ENCODE peak calls at places on chromosome 4, in seven cellular contexts. Q is right lobe of liver; C is CD8-positive, alpha-beta memory T cell; E is small intestine; P is fibroblast of lung; H is ovary; Z is heart left ventricle. A is an unnamed sample. For H3K4me1, the result is how much of the 10 kb centered on the place peaks cover.

GRCh38 chr4:12963291-12963690 is 520.8 kb downstream of the RAB28 start:
- DNase-seq in Q (no peak), C (no peak), E (no peak), P (no peak), H (no peak), Z (no peak), A (no peak)

GRCh38 chr4:5998333-5998936 is 19.8 kb downstream of the C4orf50 start:
- DNase-seq in Q (peak), C (peak), E (peak), P (peak), H (peak), Z (peak), A (peak)

GRCh38 chr4:98801259-98801725 is 127.6 kb downstream of the EIF4E start:
- DNase-seq in Q (no peak), C (no peak), E (peak), P (no peak), H (no peak), Z (no peak), A (no peak)

GRCh38 chr4:73944061-73944875 is 37.6 kb downstream of the PF4 start:
- DNase-seq in Q (peak), C (no peak), E (peak), P (peak), H (peak), Z (no peak), A (peak)

GRCh38 chr4:24607338-24607737 is 23.0 kb upstream of the DHX15 start:
- DNase-seq in Q (no peak), C (no peak), E (no peak), P (peak), H (no peak), Z (no peak), A (no peak)

GRCh38 chr4:84708406-84709135 is 125.6 kb downstream of the CDS1 start:
- DNase-seq in Q (no peak), C (no peak), E (no peak), P (no peak), H (no peak), Z (no peak), A (no peak)

GRCh38 chr4:138907174-138907573 is 108.4 kb upstream of the NOCT start:
- DNase-seq in Q (no peak), C (no peak), E (no peak), P (no peak), H (no peak), Z (no peak), A (no peak)

GRCh38 chr4:149690726-149691125 is 124.9 kb downstream of the IQCM start:
- DNase-seq in Q (no peak), C (no peak), E (no peak), P (no peak), H (no peak), Z (no peak), A (no peak)

GRCh38 chr4:99921174-99921573 is 25.2 kb downstream of the DNAJB14 start:
- DNase-seq in Q (no peak), C (no peak), E (no peak), P (no peak), H (no peak), Z (no peak), A (no peak)

GRCh38 chr4:92101609-92102231 is 202.0 kb upstream of the GRID2 start:
- DNase-seq in Q (no peak), C (no peak), E (no peak), P (peak), H (no peak), Z (no peak), A (no peak)

GRCh38 chr4:44368413-44369167 is 80.0 kb downstream of the KCTD8 start:
- DNase-seq in Q (no peak), C (no peak), E (no peak), P (no peak), H (no peak), Z (no peak), A (no peak)

GRCh38 chr4:177127658-177128057 is 182.0 kb upstream of the NEIL3 start:
- DNase-seq in Q (no peak), C (no peak), E (no peak), P (no peak), H (no peak), Z (no peak), A (no peak)

GRCh38 chr4:185730387-185730786 is 81.6 kb downstream of the SORBS2 start:
- DNase-seq in Q (no peak), C (no peak), E (no peak), P (peak), H (peak), Z (no peak), A (no peak)

GRCh38 chr4:118948545-118949144 is 60.0 kb downstream of the SYNPO2 start:
- DNase-seq in Q (no peak), C (no peak), E (no peak), P (no peak), H (no peak), Z (no peak), A (no peak)

GRCh38 chr4:180449395-180449956 is 1793.7 kb upstream of the TENM3 start:
- DNase-seq in Q (no peak), C (no peak), E (peak), P (peak), H (no peak), Z (no peak), A (no peak)

GRCh38 chr4:120724656-120725055 is 197.9 kb downstream of the PRDM5 start:
- DNase-seq in Q (no peak), C (no peak), E (no peak), P (no peak), H (no peak), Z (no peak), A (no peak)

GRCh38 chr4:146333187-146333894 is 119.0 kb downstream of the REELD1 start:
- DNase-seq in Q (no peak), C (no peak), E (peak), P (peak), H (no peak), Z (no peak), A (no peak)

GRCh38 chr4:172707622-172708021 is 461.0 kb upstream of the GALNT7 start:
- DNase-seq in Q (no peak), C (no peak), E (no peak), P (no peak), H (no peak), Z (no peak), A (no peak)

GRCh38 chr4:47713156-47713834 is 124.6 kb downstream of the CORIN start:
- DNase-seq in Q (no peak), C (no peak), E (no peak), P (no peak), H (no peak), Z (no peak), A (no peak)

GRCh38 chr4:73874386-73874785 is 5.2 kb downstream of the CXCL1 start:
- DNase-seq in Q (no peak), C (no peak), E (no peak), P (no peak), H (no peak), Z (no peak), A (no peak)

GRCh38 chr4:15469402-15470148 is at the start of gene CC2D2A:
- DNase-seq in Q (no peak), C (no peak), E (peak), P (peak), H (no peak), Z (no peak), A (peak)

GRCh38 chr4:8110071-8110986 is 48.3 kb downstream of the ABLIM2 start:
- DNase-seq in Q (no peak), C (no peak), E (no peak), P (no peak), H (no peak), Z (no peak), A (peak)

GRCh38 chr4:15314974-15315373 is 112.9 kb upstream of the C1QTNF7 start:
- DNase-seq in Q (no peak), C (no peak), E (no peak), P (no peak), H (no peak), Z (no peak), A (no peak)

GRCh38 chr4:2792711-2793577 is at the start of gene SH3BP2:
- DNase-seq in Q (peak), C (peak), E (peak), P (peak), H (peak), Z (peak), A (peak)

GRCh38 chr4:173288698-173289350 is 45.3 kb downstream of the HMGB2 start:
- DNase-seq in Q (no peak), C (no peak), E (peak), P (no peak), H (no peak), Z (no peak), A (no peak)

GRCh38 chr4:75046641-75047040 is 113.7 kb downstream of the PARM1 start:
- DNase-seq in Q (no peak), C (no peak), E (no peak), P (no peak), H (no peak), Z (no peak), A (no peak)

GRCh38 chr4:123121241-123121907 is 199.0 kb upstream of the NUDT6 start:
- DNase-seq in Q (no peak), C (no peak), E (no peak), P (peak), H (no peak), Z (no peak), A (no peak)

GRCh38 chr4:148240241-148240640 is 202.0 kb downstream of the NR3C2 start:
- DNase-seq in Q (no peak), C (no peak), E (no peak), P (no peak), H (no peak), Z (no peak), A (no peak)

GRCh38 chr4:127788517-127788916 is 6.4 kb downstream of the HSPA4L start:
- DNase-seq in Q (no peak), C (no peak), E (peak), P (no peak), H (no peak), Z (no peak), A (no peak)

DNA sequence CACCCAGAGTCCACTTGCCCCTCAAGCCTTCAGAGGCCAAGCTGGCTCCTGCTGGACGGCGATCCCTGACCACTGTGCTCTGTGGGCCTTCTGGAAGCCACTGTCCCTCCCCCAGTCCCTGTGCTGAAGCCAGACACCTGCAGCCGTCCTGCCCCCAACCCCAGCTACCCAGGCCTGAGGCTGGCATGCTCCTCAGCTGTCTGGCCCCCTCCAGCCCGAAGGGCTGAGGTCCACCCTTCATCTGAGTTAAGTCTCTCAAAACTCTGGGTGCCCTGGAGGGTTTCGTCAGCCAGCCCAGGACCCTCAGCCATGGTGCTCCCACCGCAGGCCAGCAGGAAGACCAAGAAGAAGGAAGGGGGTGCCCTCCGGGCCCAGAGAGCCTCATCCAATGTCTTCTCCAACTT is 4.0 kb downstream of the MYL5 start:
- DNase-seq in Q (no peak), C (no peak), E (no peak), P (no peak), H (no peak), Z (no peak), A (no peak)
- H3K4me1 ChIP-seq in Q (under half), C (under half), E (under half), P (under half), H (under half), Z (under half), A (under half)

GRCh38 chr4:184282895-184283654 is 65.4 kb upstream of the ENPP6 start:
- DNase-seq in Q (no peak), C (no peak), E (no peak), P (peak), H (no peak), Z (no peak), A (no peak)

GRCh38 chr4:184284742-184285141 is 67.1 kb upstream of the ENPP6 start:
- DNase-seq in Q (no peak), C (no peak), E (no peak), P (no peak), H (no peak), Z (no peak), A (no peak)

GRCh38 chr4:184282251-184282713 is 64.6 kb upstream of the ENPP6 start:
- DNase-seq in Q (peak), C (peak), E (peak), P (no peak), H (no peak), Z (no peak), A (no peak)

GRCh38 chr4:184283659-184284335 is 66.1 kb upstream of the ENPP6 start:
- DNase-seq in Q (no peak), C (no peak), E (no peak), P (no peak), H (no peak), Z (no peak), A (no peak)

DNA sequence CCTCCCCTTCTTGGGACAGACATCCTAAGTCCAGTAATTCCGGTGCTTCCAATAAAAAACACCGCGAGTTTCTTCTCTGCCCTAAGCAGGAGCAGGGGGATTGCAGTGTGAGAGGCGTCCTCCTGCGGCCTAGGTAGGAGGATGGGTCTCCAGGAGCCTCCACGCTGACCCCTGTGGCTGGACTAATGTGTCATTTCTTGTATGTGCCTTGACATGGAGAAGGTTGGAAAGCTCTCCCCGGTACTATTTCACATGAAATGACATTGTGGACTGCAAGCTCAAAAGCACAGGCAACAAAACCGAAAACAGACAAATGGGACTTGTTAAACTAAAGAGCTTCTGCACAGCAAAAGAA is 66.6 kb upstream of the ENPP6 start:
- DNase-seq in Q (no peak), C (no peak), E (no peak), P (no peak), H (no peak), Z (no peak), A (no peak)
- H3K4me1 ChIP-seq in Q (under half), C (half or more), E (under half), P (under half), H (under half), Z (under half), A (under half)

DNA sequence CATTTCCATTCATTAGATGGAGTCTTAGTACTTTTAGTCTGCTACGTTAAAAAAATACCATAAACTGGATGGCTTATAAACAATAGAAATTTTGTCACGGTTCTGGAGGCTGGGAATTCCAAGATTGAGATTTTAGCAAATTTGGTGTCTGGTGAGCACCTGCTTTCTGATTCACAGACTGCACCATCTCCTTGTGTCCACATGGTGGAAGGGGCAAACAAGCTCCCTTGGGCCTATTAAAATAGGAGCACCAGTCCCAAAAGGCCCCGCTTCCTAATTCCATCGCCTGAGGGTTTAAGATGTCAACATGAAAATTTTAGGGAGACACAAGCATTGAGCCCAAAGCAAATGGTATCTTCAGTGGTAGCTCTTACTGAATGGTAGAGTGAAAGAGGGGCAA is 120.5 kb upstream of the MAP9 start:
- DNase-seq in Q (no peak), C (no peak), E (no peak), P (no peak), H (no peak), Z (no peak), A (peak)
- H3K4me1 ChIP-seq in Q (under half), C (under half), E (under half), P (under half), H (under half), Z (under half), A (under half)

GRCh38 chr4:1247811-1248261 is 1.1 kb downstream of the CTBP1 start:
- DNase-seq in Q (no peak), C (peak), E (no peak), P (no peak), H (no peak), Z (no peak), A (no peak)
- H3K4me1 ChIP-seq in Q (under half), C (half or more), E (under half), P (under half), H (under half), Z (half or more), A (under half)

DNA sequence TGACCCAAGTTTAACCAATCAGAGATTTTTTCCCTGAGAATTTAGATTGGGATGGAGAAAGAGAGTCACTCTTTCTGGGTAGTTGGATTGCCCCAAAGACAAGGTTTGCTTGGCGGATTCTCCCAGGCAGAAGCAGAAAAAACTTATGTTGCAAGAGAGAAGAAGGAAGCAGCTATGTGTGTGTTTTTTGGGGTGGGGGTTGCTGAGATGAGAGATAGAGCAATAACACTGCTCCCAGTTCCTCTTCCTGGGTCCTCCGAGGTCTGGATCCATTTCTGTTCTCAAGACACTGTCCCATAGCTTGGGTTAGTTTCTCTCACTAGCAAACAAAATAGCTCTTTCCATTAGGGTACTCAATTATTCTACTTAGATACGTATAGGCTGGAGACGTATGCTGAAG is 222.1 kb downstream of the STIM2 start:
- DNase-seq in Q (no peak), C (no peak), E (no peak), P (no peak), H (no peak), Z (no peak), A (no peak)
- H3K4me1 ChIP-seq in Q (under half), C (under half), E (under half), P (under half), H (under half), Z (under half), A (under half)

GRCh38 chr4:125393825-125394224 is 79.1 kb downstream of the FAT4 start:
- DNase-seq in Q (no peak), C (no peak), E (no peak), P (no peak), H (no peak), Z (no peak), A (no peak)

GRCh38 chr4:125401784-125402183 is 87.0 kb downstream of the FAT4 start:
- DNase-seq in Q (no peak), C (no peak), E (no peak), P (no peak), H (no peak), Z (no peak), A (no peak)

GRCh38 chr4:125392683-125393082 is 77.9 kb downstream of the FAT4 start:
- DNase-seq in Q (no peak), C (no peak), E (no peak), P (no peak), H (no peak), Z (no peak), A (no peak)

GRCh38 chr4:125398263-125398662 is 83.5 kb downstream of the FAT4 start:
- DNase-seq in Q (no peak), C (no peak), E (no peak), P (no peak), H (no peak), Z (no peak), A (no peak)

DNA sequence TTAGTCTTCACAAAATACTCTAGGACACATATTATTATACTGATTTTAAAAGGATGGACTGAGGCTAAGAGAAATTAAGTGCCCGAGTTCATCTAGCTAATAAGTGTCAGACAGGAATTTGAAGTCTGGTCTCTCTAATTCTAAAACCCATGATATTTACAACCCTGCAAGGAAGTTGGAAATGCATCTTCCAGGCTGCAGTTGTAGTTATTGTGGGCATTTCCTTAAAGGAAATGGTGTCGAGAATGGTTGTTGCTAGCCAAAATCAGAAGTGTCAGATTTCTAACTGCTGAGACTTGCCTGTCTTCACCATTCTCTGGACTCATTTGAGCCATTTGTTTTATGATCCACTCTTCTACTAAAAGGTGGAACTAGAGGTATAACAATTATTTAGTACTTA is 82.5 kb downstream of the FAT4 start:
- DNase-seq in Q (no peak), C (no peak), E (no peak), P (no peak), H (no peak), Z (no peak), A (no peak)
- H3K4me1 ChIP-seq in Q (under half), C (under half), E (under half), P (under half), H (under half), Z (under half), A (under half)

GRCh38 chr4:113636438-113636818 is 125.1 kb downstream of the CAMK2D start:
- DNase-seq in Q (no peak), C (no peak), E (peak), P (no peak), H (no peak), Z (no peak), A (no peak)

GRCh38 chr4:113637823-113638691 is 123.5 kb downstream of the CAMK2D start:
- DNase-seq in Q (no peak), C (no peak), E (no peak), P (no peak), H (no peak), Z (no peak), A (no peak)

GRCh38 chr4:113635739-113636437 is 125.7 kb downstream of the CAMK2D start:
- DNase-seq in Q (no peak), C (no peak), E (no peak), P (peak), H (no peak), Z (peak), A (no peak)

GRCh38 chr4:113637363-113637762 is 124.2 kb downstream of the CAMK2D start:
- DNase-seq in Q (no peak), C (no peak), E (no peak), P (peak), H (no peak), Z (no peak), A (no peak)

GRCh38 chr4:113636877-113637276 is 124.7 kb downstream of the CAMK2D start:
- DNase-seq in Q (no peak), C (peak), E (peak), P (peak), H (no peak), Z (no peak), A (no peak)
- H3K4me1 ChIP-seq in Q (under half), C (under half), E (under half), P (under half), H (under half), Z (half or more), A (under half)

GRCh38 chr4:39662683-39663082 is 24.0 kb upstream of the SMIM14 start:
- DNase-seq in Q (no peak), C (no peak), E (no peak), P (no peak), H (no peak), Z (no peak), A (no peak)
- H3K4me1 ChIP-seq in Q (under half), C (under half), E (under half), P (under half), H (under half), Z (under half), A (under half)

DNA sequence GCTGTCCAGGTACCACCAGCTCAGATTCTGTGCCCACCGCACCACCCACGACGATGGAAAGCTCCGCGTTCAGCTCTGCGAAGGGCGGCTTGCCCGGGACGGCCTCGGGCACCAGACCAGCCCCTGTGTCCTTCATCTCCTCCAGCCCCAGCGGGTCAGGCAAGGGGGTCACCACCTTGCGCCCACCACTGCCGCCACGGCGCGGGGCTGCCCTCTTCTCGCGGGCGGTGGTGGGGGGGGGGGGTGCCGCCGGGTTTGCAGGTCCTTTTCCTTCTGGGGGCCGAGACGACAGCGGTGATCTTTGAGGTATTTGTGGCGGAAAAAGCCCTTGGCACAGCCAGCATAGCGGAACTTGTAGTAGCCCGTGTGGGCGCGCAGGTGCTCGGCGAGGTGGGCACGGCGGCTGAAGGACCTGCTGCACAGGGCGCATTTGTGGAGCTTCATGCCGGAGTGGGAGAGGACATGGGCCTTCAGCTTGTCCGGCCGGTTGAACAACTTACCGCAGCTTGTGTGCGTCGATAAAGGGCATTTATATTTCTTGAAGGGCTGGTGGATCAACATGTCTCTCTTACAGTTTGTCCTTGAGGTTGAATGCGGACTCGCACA is 50.9 kb downstream of the CFAP299 start:
- DNase-seq in Q (no peak), C (no peak), E (no peak), P (no peak), H (no peak), Z (no peak), A (no peak)
- H3K4me1 ChIP-seq in Q (under half), C (under half), E (under half), P (under half), H (under half), Z (under half), A (under half)